ENCODE peak calls at places on chromosomes 3 and 15, in seven cellular contexts. K is Kasumi-1; T is AG08396; Y is cardiac fibroblast; P is stimulated activated CD4-positive, alpha-beta T cell treated with anti-CD3 and anti-CD28 coated beads, Interleukin-15, amount 100 ng/mL, for 1 hour; Z is KG1; V is activated naive CD4-positive, alpha-beta T cell treated with anti-CD3 and anti-CD28 coated beads for 36 hours. R is an unnamed sample.

GRCh38 chr3:62557983-62558382 is 184.6 kb upstream of the FEZF2 start:
- DNase-seq in K (no peak), V (no peak), T (no peak), P (no peak), Y (no peak), Z (no peak), R (no peak)

GRCh38 chr15:62977952-62978811 is 64.4 kb upstream of the TPM1 start:
- DNase-seq in V (no peak), Z (no peak), P (no peak), T (peak), K (no peak), Y (peak), R (no peak)

GRCh38 chr15:65059931-65060596 is 7.7 kb downstream of the RASL12 start:
- DNase-seq in Y (no peak), T (no peak), V (no peak), K (no peak), Z (no peak), P (no peak), R (no peak)

GRCh38 chr3:160677459-160677901 is 520 bp downstream of the ARL14 start:
- DNase-seq in T (no peak), Y (no peak), V (no peak), K (no peak), Z (no peak), P (no peak), R (no peak)

GRCh38 chr15:58734859-58735258 is 14.6 kb downstream of the ADAM10 start:
- DNase-seq in Y (no peak), P (no peak), V (no peak), Z (no peak), K (no peak), T (no peak), R (no peak)

GRCh38 chr3:129144786-129145185 is 16.1 kb downstream of the ISY1 start:
- DNase-seq in Y (no peak), K (no peak), P (no peak), Z (no peak), V (no peak), T (no peak), R (no peak)

GRCh38 chr3:177517906-177518305 is 320.6 kb upstream of the TBL1XR1 start:
- DNase-seq in Z (no peak), V (no peak), Y (no peak), P (no peak), T (no peak), K (no peak), R (no peak)

GRCh38 chr3:47035645-47036044 is 56.2 kb downstream of the NBEAL2 start:
- DNase-seq in Y (no peak), Z (no peak), K (no peak), P (no peak), V (no peak), T (no peak), R (no peak)

GRCh38 chr3:153164009-153164550 is 2.1 kb downstream of the RAP2B start:
- DNase-seq in Y (peak), V (no peak), Z (no peak), P (no peak), T (no peak), K (no peak), R (no peak)

GRCh38 chr3:105944281-105944680 is 75.5 kb upstream of the CBLB start:
- DNase-seq in K (no peak), Z (no peak), P (no peak), V (no peak), Y (no peak), T (peak), R (no peak)

GRCh38 chr15:40291088-40291574 is 8.3 kb upstream of the ANKRD63 start:
- DNase-seq in V (no peak), Y (peak), K (no peak), T (peak), P (no peak), Z (no peak), R (no peak)

GRCh38 chr3:84836961-84837360 is 121.8 kb upstream of the CADM2 start:
- DNase-seq in V (no peak), Z (no peak), P (no peak), Y (no peak), T (no peak), K (no peak), R (no peak)

GRCh38 chr3:177410734-177411133 is 213.5 kb upstream of the TBL1XR1 start:
- DNase-seq in T (no peak), K (peak), P (no peak), Z (no peak), V (peak), Y (no peak), R (no peak)

GRCh38 chr15:48643776-48644497 is 1.6 kb downstream of the FBN1 start:
- DNase-seq in T (no peak), Y (peak), K (no peak), P (no peak), Z (no peak), V (no peak), R (no peak)

R was measured in HL-60.